ENCODE peak calls at places on chromosomes 1 and 21, in four cellular contexts. V is breast epithelium, M is AG10803, K is cardiac fibroblast. O is an unnamed sample.

GRCh38 chr1:9196129-9197040 is 38.2 kb upstream of the H6PD start:
- DNase-seq in K (peak), V (peak), M (peak), O (peak)

GRCh38 chr1:208521534-208521933 is 277.4 kb upstream of the PLXNA2 start:
- DNase-seq in K (no peak), V (no peak), M (no peak), O (no peak)

GRCh38 chr1:83818916-83819315 is 180.0 kb downstream of the TTLL7 start:
- DNase-seq in K (peak), V (no peak), M (peak), O (peak)

GRCh38 chr1:96559181-96559580 is 162.4 kb upstream of the PTBP2 start:
- DNase-seq in V (no peak), M (peak), K (peak), O (no peak)

GRCh38 chr1:214636436-214636835 is 33.4 kb downstream of the CENPF start:
- DNase-seq in K (no peak), M (peak), V (no peak), O (no peak)

GRCh38 chr1:37477198-37477931 is 3.0 kb downstream of the ZC3H12A start:
- DNase-seq in M (peak), K (peak), V (no peak), O (peak)

GRCh38 chr1:158286966-158287365 is 2.8 kb upstream of the CD1C start:
- DNase-seq in K (no peak), M (no peak), V (no peak), O (no peak)

GRCh38 chr21:46544003-46544402 is 60.9 kb downstream of the S100B start:
- DNase-seq in K (no peak), V (no peak), M (no peak), O (no peak)

GRCh38 chr1:100989306-100990077 is 36.1 kb downstream of the DPH5 start:
- DNase-seq in M (peak), K (peak), V (no peak), O (peak)

GRCh38 chr1:194889310-194889709 is 1702.9 kb upstream of the B3GALT2 start:
- DNase-seq in V (no peak), K (no peak), M (no peak), O (no peak)

GRCh38 chr1:173097001-173097400 is 46.3 kb upstream of the TNFSF18 start:
- DNase-seq in K (no peak), V (no peak), M (peak), O (no peak)

GRCh38 chr21:17451364-17451869 is 61.4 kb upstream of the CXADR start:
- DNase-seq in M (peak), V (no peak), K (peak), O (peak)

GRCh38 chr1:112882271-112882744 is 73.7 kb downstream of the SLC16A1 start:
- DNase-seq in M (no peak), K (no peak), V (no peak), O (no peak)

GRCh38 chr1:48603222-48603621 is 131.2 kb upstream of the SPATA6 start:
- DNase-seq in V (no peak), K (no peak), M (no peak), O (no peak)

GRCh38 chr1:245748246-245748645 is 593.5 kb downstream of the KIF26B start:
- DNase-seq in V (no peak), K (no peak), M (peak), O (no peak)

GRCh38 chr1:6208723-6209660 is 3.1 kb downstream of the RNF207 start:
- DNase-seq in K (peak), V (no peak), M (peak), O (no peak)

GRCh38 chr1:24070821-24071393 is 41.0 kb downstream of the MYOM3 start:
- DNase-seq in V (peak), K (peak), M (peak), O (peak)
- H3K4me3 ChIP-seq in V (no peak), K (no peak), M (no peak), O (no peak)

GRCh38 chr1:25616080-25616931 is at the start of gene MAN1C1:
- DNase-seq in V (peak), K (peak), M (peak), O (peak)
- TF ChIP-seq CTCF in V (no peak), K (peak), M (peak), O (peak)

GRCh38 chr1:175338447-175339135 is 146.0 kb upstream of the KIAA0040 start:
- DNase-seq in M (no peak), K (no peak), V (no peak), O (peak)

GRCh38 chr1:175341631-175342429 is 149.3 kb upstream of the KIAA0040 start:
- DNase-seq in K (no peak), M (no peak), V (no peak), O (no peak)

DNA sequence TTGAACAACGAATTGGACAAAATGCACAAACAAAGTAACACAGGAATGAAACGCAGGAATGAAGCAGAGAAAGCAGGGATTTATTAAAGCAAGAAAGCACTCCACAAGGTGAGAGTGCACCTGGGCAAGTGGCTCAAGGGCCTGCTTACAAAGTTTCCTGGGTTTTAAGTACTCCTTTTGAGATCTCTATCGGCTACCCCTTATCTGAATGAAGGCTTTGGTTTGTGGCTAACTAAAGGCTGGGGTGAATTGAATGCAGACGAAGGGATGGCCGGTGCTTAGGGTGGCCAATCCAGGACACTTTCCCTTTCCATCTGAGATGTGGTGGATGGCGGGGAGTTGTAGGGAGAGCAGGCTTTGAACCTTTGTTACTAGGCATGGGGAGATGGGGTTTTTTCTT is 151.4 kb upstream of the KIAA0040 start:
- DNase-seq in M (no peak), K (no peak), V (no peak), O (no peak)
- H3K4me3 ChIP-seq in M (no peak), K (no peak), V (no peak), O (no peak)

GRCh38 chr1:153242160-153242559 is 17.3 kb upstream of the LORICRIN start:
- DNase-seq in V (no peak), K (no peak), M (no peak), O (no peak)

GRCh38 chr1:153233448-153233847 is 16.1 kb downstream of the PRR9 start:
- DNase-seq in K (no peak), V (no peak), M (no peak), O (no peak)

GRCh38 chr1:153232553-153232952 is 15.2 kb downstream of the PRR9 start:
- DNase-seq in K (no peak), V (no peak), M (no peak), O (no peak)

DNA sequence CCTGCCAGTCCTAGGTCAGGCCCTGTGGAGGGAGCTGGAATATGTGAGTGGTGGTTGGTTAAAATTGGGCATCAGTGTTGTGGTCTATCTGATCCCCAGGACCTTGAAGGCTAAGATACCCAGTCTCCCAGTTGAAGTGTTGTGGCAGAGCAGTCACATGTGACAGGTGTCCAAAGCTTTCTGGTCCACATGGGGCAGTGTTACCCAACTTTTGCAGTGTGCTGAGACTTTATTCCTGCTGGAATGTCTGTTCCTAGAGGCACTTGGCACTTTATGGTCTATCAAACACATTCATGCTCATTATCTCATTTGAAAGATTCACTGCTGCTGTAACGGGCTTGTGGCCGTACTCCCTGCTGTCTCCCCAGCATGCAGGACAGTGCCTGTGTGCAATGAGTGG is 21.0 kb upstream of the LORICRIN start:
- DNase-seq in V (no peak), K (no peak), M (no peak), O (no peak)
- TF ChIP-seq CTCF in V (no peak), K (no peak), M (peak), O (peak)

GRCh38 chr1:40389234-40389815 is 15.8 kb downstream of the SMAP2 start:
- DNase-seq in K (no peak), V (no peak), M (no peak), O (no peak)
- H3K4me3 ChIP-seq in K (no peak), V (no peak), M (no peak), O (no peak)

DNA sequence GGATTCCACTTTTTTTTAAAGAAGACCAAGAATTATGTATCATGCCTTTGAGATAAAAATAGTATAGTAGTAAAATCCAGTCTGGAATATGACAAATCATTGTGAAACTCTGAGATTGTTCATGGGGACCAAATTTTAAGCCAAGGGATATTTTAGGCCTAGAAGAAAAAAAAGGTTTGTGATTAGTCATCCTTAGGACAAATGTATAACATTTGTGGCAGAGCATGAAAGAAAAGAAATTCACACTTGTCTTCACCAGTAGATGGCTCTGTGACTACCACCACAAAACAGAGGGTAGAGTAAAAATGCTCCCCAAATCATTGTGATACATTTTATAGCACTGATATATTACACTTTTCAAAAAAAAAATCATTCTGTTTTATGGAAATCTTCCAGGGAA is 226.1 kb downstream of the KCTD3 start:
- DNase-seq in K (peak), V (no peak), M (peak), O (peak)
- TF ChIP-seq CTCF in K (peak), V (no peak), M (peak), O (peak)

DNA sequence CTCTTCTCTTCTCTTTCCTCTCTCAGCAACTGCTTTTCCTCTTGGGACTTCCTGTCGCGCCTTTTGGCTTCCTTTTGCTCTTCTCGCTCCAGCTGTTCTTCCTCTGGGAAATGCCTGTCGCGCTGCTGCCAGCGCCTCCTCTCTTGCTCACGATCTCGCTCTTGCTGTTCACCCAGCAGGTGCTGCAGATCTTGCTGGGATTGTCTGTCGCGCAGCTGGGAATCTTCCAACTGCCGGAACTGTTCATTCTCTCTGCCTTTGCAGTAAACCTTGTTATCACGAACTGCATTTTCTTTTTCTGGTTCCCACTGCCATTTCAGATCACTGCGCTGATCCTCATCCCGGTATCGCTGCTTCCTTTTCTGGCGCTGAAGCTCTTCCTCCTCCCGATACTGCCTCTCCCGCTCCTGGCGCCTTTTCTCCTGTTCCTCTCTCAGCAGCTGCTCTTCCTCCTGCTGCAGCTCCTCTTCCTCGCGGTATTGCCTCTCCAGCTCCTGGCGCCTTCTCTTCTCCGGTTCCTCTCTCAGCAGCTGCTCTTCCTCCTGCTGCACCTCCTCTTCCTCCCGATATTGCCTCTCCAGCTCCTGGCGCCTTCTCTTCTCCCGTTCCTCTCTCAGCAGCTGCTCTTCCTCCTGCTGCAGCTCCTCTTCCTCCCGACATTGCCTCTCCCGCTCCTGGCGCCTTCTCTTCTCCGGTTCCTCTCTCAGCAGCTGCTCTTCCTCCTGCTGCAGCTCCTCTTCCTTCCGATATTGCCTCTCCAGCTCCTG is 5.8 kb downstream of the TCHH start:
- DNase-seq in M (peak), V (no peak), K (no peak), O (no peak)
- H3K4me3 ChIP-seq in M (peak), V (peak), K (peak), O (peak)

DNA sequence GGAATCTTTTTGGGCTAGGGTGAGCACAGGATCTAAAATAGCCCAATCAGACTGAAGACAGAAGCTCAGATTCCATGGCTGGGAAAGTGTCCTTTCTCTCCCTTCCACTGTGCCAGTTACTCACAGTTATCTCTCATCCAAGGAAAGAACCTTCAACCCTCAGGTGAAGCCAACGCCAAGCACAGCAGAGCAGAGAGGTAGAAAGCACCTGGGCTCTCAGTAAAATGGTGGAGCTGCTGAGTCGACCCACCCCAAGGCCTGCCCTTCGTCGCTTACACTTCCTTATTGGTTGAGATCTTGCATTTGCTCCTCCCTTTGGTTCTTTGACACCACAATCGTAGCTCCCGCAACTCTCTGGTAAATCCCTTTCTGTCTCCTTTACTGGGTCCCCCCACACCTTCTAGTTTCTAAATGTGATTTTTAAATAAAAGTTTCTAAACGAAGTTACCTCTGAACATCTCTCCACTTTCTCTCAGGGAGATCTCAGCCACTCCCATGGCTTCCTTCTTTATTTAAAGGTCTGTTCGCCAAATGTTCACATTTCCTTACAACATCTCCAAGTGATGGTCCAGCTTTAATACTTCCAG is 27.5 kb upstream of the SLC30A1 start:
- DNase-seq in K (no peak), M (no peak), V (no peak), O (no peak)
- TF ChIP-seq CTCF in K (no peak), M (no peak), V (no peak), O (no peak)

GRCh38 chr1:201510734-201511133 is 3.8 kb upstream of the CSRP1 start:
- DNase-seq in V (no peak), M (no peak), K (no peak), O (no peak)
- H3K4me3 ChIP-seq in V (no peak), M (no peak), K (no peak), O (no peak)

DNA sequence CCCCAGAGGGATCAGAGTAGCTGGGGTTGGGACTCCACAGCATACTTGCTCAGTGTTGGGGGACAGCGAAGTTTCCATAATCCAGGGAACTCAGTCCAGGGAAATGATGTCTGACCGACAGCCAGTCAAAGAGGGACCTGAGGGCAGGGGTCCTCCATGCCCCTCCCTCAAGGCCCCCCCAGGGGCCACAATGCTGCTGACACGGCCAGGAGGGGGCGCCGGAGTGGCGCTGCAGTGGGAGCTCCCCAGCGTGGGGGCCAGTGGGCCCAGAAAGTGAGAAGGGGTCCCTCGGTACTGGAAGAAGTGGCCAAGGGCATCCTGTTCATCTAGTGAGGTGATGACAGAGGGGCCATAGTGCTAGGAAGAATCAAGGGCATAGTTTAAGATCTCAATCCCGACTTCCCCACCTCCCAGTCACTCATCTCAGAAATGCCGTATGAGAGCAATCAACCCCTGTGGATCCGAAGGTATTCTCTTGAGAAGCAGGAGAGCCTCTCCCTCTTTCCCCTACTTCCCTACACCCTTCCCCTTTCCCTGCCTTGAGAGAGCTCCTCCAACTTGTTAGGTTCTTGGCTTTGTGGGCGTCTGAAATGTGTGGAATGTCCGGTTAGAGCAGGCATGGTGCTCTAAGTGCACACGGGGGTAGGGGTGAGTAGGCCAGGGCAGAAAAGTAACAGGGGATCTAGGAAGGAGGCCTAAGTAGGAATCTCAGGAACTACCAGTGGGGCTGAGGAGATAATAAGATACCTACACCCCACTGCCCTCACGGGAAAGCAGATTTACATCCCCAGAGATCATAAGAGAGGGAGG is 4.1 kb downstream of the NUDT17 start:
- DNase-seq in K (peak), M (peak), V (no peak), O (peak)
- TF ChIP-seq CTCF in K (peak), M (peak), V (no peak), O (peak)